ENCODE peak calls at places on chromosomes 7 and 10, in six cellular contexts. U, J, B, E, T and A are unnamed samples.

GRCh38 chr7:140349172-140349771 is 49.1 kb downstream of the SLC37A3 start:
- DNase-seq in U (no peak), J (no peak), B (no peak), E (no peak), T (no peak), A (no peak)

GRCh38 chr7:77799078-77799964 is 748 bp downstream of the PHTF2 start:
- DNase-seq in U (peak), J (peak), B (no peak), E (peak), T (peak), A (peak)

GRCh38 chr10:96587255-96588059 is 645 bp upstream of the TM9SF3 start:
- DNase-seq in U (peak), J (peak), B (peak), E (no peak), T (peak), A (peak)

GRCh38 chr10:43208147-43209063 is 58.5 kb downstream of the RASGEF1A start:
- DNase-seq in U (peak), J (no peak), B (no peak), E (no peak), T (peak), A (no peak)

GRCh38 chr10:1449806-1450205 is 287.5 kb downstream of the ADARB2 start:
- DNase-seq in U (no peak), J (no peak), B (no peak), E (no peak), T (no peak), A (no peak)

GRCh38 chr7:47893238-47893637 is 55.0 kb downstream of the PKD1L1 start:
- DNase-seq in U (no peak), J (no peak), B (no peak), E (no peak), T (no peak), A (no peak)

GRCh38 chr7:106655703-106656498 is 5.1 kb downstream of the CCDC71L start:
- DNase-seq in U (no peak), J (no peak), B (no peak), E (no peak), T (no peak), A (no peak)

GRCh38 chr7:67348171-67348570 is 351.5 kb downstream of the TYW1 start:
- DNase-seq in U (no peak), J (peak), B (no peak), E (no peak), T (no peak), A (no peak)

GRCh38 chr7:83546586-83546985 is 102.4 kb downstream of the SEMA3E start:
- DNase-seq in U (no peak), J (no peak), B (no peak), E (no peak), T (no peak), A (no peak)

GRCh38 chr10:92844746-92845145 is 3.6 kb upstream of the EXOC6 start:
- DNase-seq in U (no peak), J (no peak), B (no peak), E (no peak), T (no peak), A (no peak)

GRCh38 chr10:24930427-24930826 is 22.0 kb downstream of the PRTFDC1 start:
- DNase-seq in U (no peak), J (peak), B (no peak), E (no peak), T (no peak), A (no peak)

GRCh38 chr10:86299562-86299961 is 67.0 kb downstream of the GRID1 start:
- DNase-seq in U (no peak), J (no peak), B (no peak), E (no peak), T (no peak), A (no peak)

GRCh38 chr7:155815332-155816191 is 3.3 kb upstream of the SHH start:
- DNase-seq in U (peak), J (peak), B (no peak), E (no peak), T (peak), A (no peak)